ENCODE peak calls at places on chromosomes 2 and 18, in four cellular contexts. One of them, this sample, is unnamed.

GRCh38 chr2:113757059-113757657 is 716 bp upstream of the SLC35F5 start:
- DNase-seq in HepG2: peak
- DNase-seq in ecto neural progenitor cell: no peak
- DNase-seq in activated T-cell treated with anti-CD3 and anti-CD28 coated beads for 4 hours: no peak
- DNase-seq in this sample: no peak

GRCh38 chr18:24009651-24010333 is 4.8 kb upstream of the TTC39C start:
- DNase-seq in HepG2: no peak
- DNase-seq in ecto neural progenitor cell: no peak
- DNase-seq in activated T-cell treated with anti-CD3 and anti-CD28 coated beads for 4 hours: no peak
- DNase-seq in this sample: no peak

GRCh38 chr2:232863996-232864395 is 6.1 kb upstream of the SNORC start:
- DNase-seq in HepG2: no peak
- DNase-seq in ecto neural progenitor cell: no peak
- DNase-seq in activated T-cell treated with anti-CD3 and anti-CD28 coated beads for 4 hours: no peak
- DNase-seq in this sample: no peak

GRCh38 chr18:46310258-46310657 is 206.1 kb downstream of the HAUS1 start:
- DNase-seq in HepG2: no peak
- DNase-seq in ecto neural progenitor cell: no peak
- DNase-seq in activated T-cell treated with anti-CD3 and anti-CD28 coated beads for 4 hours: no peak
- DNase-seq in this sample: no peak

GRCh38 chr2:50863856-50864255 is 168.1 kb downstream of the NRXN1 start:
- DNase-seq in HepG2: no peak
- DNase-seq in ecto neural progenitor cell: no peak
- DNase-seq in activated T-cell treated with anti-CD3 and anti-CD28 coated beads for 4 hours: no peak
- DNase-seq in this sample: no peak

GRCh38 chr2:10225291-10226031 is 77.2 kb upstream of the HPCAL1 start:
- DNase-seq in HepG2: no peak
- DNase-seq in ecto neural progenitor cell: peak
- DNase-seq in activated T-cell treated with anti-CD3 and anti-CD28 coated beads for 4 hours: no peak
- DNase-seq in this sample: no peak

GRCh38 chr2:115118306-115118705 is 675.9 kb downstream of the DPP10 start:
- DNase-seq in HepG2: no peak
- DNase-seq in ecto neural progenitor cell: no peak
- DNase-seq in activated T-cell treated with anti-CD3 and anti-CD28 coated beads for 4 hours: no peak
- DNase-seq in this sample: no peak

GRCh38 chr2:20665261-20666113 is 1.5 kb upstream of the GDF7 start:
- DNase-seq in HepG2: no peak
- DNase-seq in ecto neural progenitor cell: no peak
- DNase-seq in activated T-cell treated with anti-CD3 and anti-CD28 coated beads for 4 hours: no peak
- DNase-seq in this sample: no peak

GRCh38 chr2:121486191-121486590 is 44.5 kb upstream of the RNU4ATAC start:
- DNase-seq in HepG2: no peak
- DNase-seq in ecto neural progenitor cell: no peak
- DNase-seq in activated T-cell treated with anti-CD3 and anti-CD28 coated beads for 4 hours: no peak
- DNase-seq in this sample: no peak

GRCh38 chr2:234846589-234847363 is 105.0 kb upstream of the SH3BP4 start:
- DNase-seq in HepG2: no peak
- DNase-seq in ecto neural progenitor cell: no peak
- DNase-seq in activated T-cell treated with anti-CD3 and anti-CD28 coated beads for 4 hours: no peak
- DNase-seq in this sample: no peak

GRCh38 chr2:23673082-23673481 is 253.8 kb downstream of the ATAD2B start:
- DNase-seq in HepG2: no peak
- DNase-seq in ecto neural progenitor cell: no peak
- DNase-seq in activated T-cell treated with anti-CD3 and anti-CD28 coated beads for 4 hours: no peak
- DNase-seq in this sample: no peak

GRCh38 chr2:236671820-236672520 is 102.3 kb downstream of the ACKR3 start:
- DNase-seq in HepG2: no peak
- DNase-seq in ecto neural progenitor cell: peak
- DNase-seq in activated T-cell treated with anti-CD3 and anti-CD28 coated beads for 4 hours: no peak
- DNase-seq in this sample: no peak

GRCh38 chr2:128314026-128314347 is 4.7 kb downstream of the HS6ST1 start:
- DNase-seq in HepG2: no peak
- DNase-seq in ecto neural progenitor cell: no peak
- DNase-seq in activated T-cell treated with anti-CD3 and anti-CD28 coated beads for 4 hours: no peak
- DNase-seq in this sample: no peak

GRCh38 chr2:186551323-186552050 is 38.4 kb upstream of the ITGAV start:
- DNase-seq in HepG2: no peak
- DNase-seq in ecto neural progenitor cell: no peak
- DNase-seq in activated T-cell treated with anti-CD3 and anti-CD28 coated beads for 4 hours: no peak
- DNase-seq in this sample: no peak

GRCh38 chr18:68467966-68468365 is 246.9 kb downstream of the TMX3 start:
- DNase-seq in HepG2: no peak
- DNase-seq in ecto neural progenitor cell: no peak
- DNase-seq in activated T-cell treated with anti-CD3 and anti-CD28 coated beads for 4 hours: no peak
- DNase-seq in this sample: no peak

GRCh38 chr18:55522011-55522410 is 66.0 kb downstream of the TCF4 start:
- DNase-seq in HepG2: no peak
- DNase-seq in ecto neural progenitor cell: no peak
- DNase-seq in activated T-cell treated with anti-CD3 and anti-CD28 coated beads for 4 hours: no peak
- DNase-seq in this sample: no peak

GRCh38 chr2:239896075-239896474 is 129.1 kb downstream of the NDUFA10 start:
- DNase-seq in HepG2: no peak
- DNase-seq in ecto neural progenitor cell: no peak
- DNase-seq in activated T-cell treated with anti-CD3 and anti-CD28 coated beads for 4 hours: no peak
- DNase-seq in this sample: peak

GRCh38 chr2:62536873-62537547 is 31.0 kb upstream of the TMEM17 start:
- DNase-seq in HepG2: peak
- DNase-seq in ecto neural progenitor cell: no peak
- DNase-seq in activated T-cell treated with anti-CD3 and anti-CD28 coated beads for 4 hours: no peak
- DNase-seq in this sample: no peak

GRCh38 chr2:49936965-49937364 is 782.6 kb upstream of the FSHR start:
- DNase-seq in HepG2: no peak
- DNase-seq in ecto neural progenitor cell: no peak
- DNase-seq in activated T-cell treated with anti-CD3 and anti-CD28 coated beads for 4 hours: no peak
- DNase-seq in this sample: no peak

GRCh38 chr2:11788725-11789124 is 42.3 kb downstream of the LPIN1 start:
- DNase-seq in HepG2: no peak
- DNase-seq in ecto neural progenitor cell: no peak
- DNase-seq in activated T-cell treated with anti-CD3 and anti-CD28 coated beads for 4 hours: no peak
- DNase-seq in this sample: no peak

GRCh38 chr2:237235383-237236095 is 149.8 kb downstream of the COPS8 start:
- DNase-seq in HepG2: peak
- DNase-seq in ecto neural progenitor cell: no peak
- DNase-seq in activated T-cell treated with anti-CD3 and anti-CD28 coated beads for 4 hours: no peak
- DNase-seq in this sample: no peak

GRCh38 chr18:1104265-1104792 is 199.7 kb downstream of the ADCYAP1 start:
- DNase-seq in HepG2: no peak
- DNase-seq in ecto neural progenitor cell: no peak
- DNase-seq in activated T-cell treated with anti-CD3 and anti-CD28 coated beads for 4 hours: no peak
- DNase-seq in this sample: no peak

GRCh38 chr2:85878719-85879390 is 9.9 kb downstream of the ST3GAL5 start:
- DNase-seq in HepG2: no peak
- DNase-seq in ecto neural progenitor cell: no peak
- DNase-seq in activated T-cell treated with anti-CD3 and anti-CD28 coated beads for 4 hours: no peak
- DNase-seq in this sample: no peak

GRCh38 chr18:58615150-58616132 is 13.4 kb downstream of the ALPK2 start:
- DNase-seq in HepG2: no peak
- DNase-seq in ecto neural progenitor cell: no peak
- DNase-seq in activated T-cell treated with anti-CD3 and anti-CD28 coated beads for 4 hours: peak
- DNase-seq in this sample: no peak